ENCODE peak calls at places on chromosomes 13 and 19, in four cellular contexts. X, L, K and R are unnamed samples. For H3K4me1 and H3K9me3, the result is how much of the 10 kb centered on the place peaks cover.

GRCh38 chr13:49858183-49858856 is 65.8 kb upstream of the KPNA3 start:
- DNase-seq in X (peak), L (no peak), K (no peak), R (no peak)

GRCh38 chr13:35475131-35475959 is 1.1 kb downstream of the MAB21L1 start:
- DNase-seq in X (peak), L (peak), K (peak), R (no peak)

GRCh38 chr13:100138859-100139491 is 50.1 kb downstream of the PCCA start:
- DNase-seq in L (no peak), K (no peak), X (no peak), R (no peak)

GRCh38 chr13:49549289-49549688 is 36.1 kb downstream of the RCBTB1 start:
- DNase-seq in L (no peak), K (no peak), X (no peak), R (no peak)

GRCh38 chr19:37551123-37551993 is 43.2 kb downstream of the ZNF571 start:
- DNase-seq in L (no peak), X (peak), K (peak), R (no peak)

GRCh38 chr13:49836516-49836915 is 44.0 kb upstream of the KPNA3 start:
- DNase-seq in K (no peak), X (no peak), L (no peak), R (no peak)

GRCh38 chr13:73695325-73695724 is 438.9 kb downstream of the KLF12 start:
- DNase-seq in X (no peak), L (no peak), K (no peak), R (no peak)

GRCh38 chr13:106446011-106446410 is 89.5 kb downstream of the EFNB2 start:
- DNase-seq in K (no peak), L (no peak), X (peak), R (no peak)

GRCh38 chr19:45087531-45087930 is 5.4 kb upstream of the PPP1R37 start:
- DNase-seq in X (no peak), L (no peak), K (no peak), R (no peak)

GRCh38 chr19:35755550-35756371 is 1.1 kb downstream of the HSPB6 start:
- DNase-seq in K (peak), X (peak), L (peak), R (no peak)

GRCh38 chr19:38666662-38667448 is 19.4 kb downstream of the ACTN4 start:
- DNase-seq in L (no peak), K (no peak), X (peak), R (no peak)

GRCh38 chr19:40603071-40603718 is 2.0 kb downstream of the LTBP4 start:
- DNase-seq in X (peak), K (no peak), L (no peak), R (no peak)

GRCh38 chr19:36049080-36049698 is 4.9 kb downstream of the THAP8 start:
- DNase-seq in K (no peak), X (no peak), L (no peak), R (no peak)

GRCh38 chr13:94825507-94825906 is 113.2 kb upstream of the SOX21 start:
- DNase-seq in L (peak), X (no peak), K (peak), R (no peak)

GRCh38 chr19:17256130-17256529 is 8.4 kb downstream of the USHBP1 start:
- DNase-seq in X (no peak), K (no peak), L (no peak), R (no peak)

GRCh38 chr19:33628921-33629825 is 7.4 kb downstream of the CHST8 start:
- DNase-seq in K (no peak), X (no peak), L (peak), R (no peak)

GRCh38 chr19:51127755-51128154 is 3.0 kb downstream of the SIGLEC9 start:
- DNase-seq in K (no peak), L (peak), X (peak), R (no peak)

GRCh38 chr13:77306458-77306857 is 20.4 kb downstream of the MYCBP2 start:
- DNase-seq in K (no peak), X (no peak), L (no peak), R (no peak)
- H3K4me1 ChIP-seq in K (under half), X (under half), L (under half), R (half or more)

GRCh38 chr19:52585604-52586003 is 15.5 kb downstream of the ZNF701 start:
- DNase-seq in L (no peak), X (no peak), K (no peak), R (no peak)

GRCh38 chr19:52584686-52585085 is 14.6 kb downstream of the ZNF701 start:
- DNase-seq in L (no peak), X (no peak), K (no peak), R (no peak)

GRCh38 chr19:52590728-52591127 is 20.6 kb downstream of the ZNF701 start:
- DNase-seq in L (no peak), X (no peak), K (no peak), R (no peak)

DNA sequence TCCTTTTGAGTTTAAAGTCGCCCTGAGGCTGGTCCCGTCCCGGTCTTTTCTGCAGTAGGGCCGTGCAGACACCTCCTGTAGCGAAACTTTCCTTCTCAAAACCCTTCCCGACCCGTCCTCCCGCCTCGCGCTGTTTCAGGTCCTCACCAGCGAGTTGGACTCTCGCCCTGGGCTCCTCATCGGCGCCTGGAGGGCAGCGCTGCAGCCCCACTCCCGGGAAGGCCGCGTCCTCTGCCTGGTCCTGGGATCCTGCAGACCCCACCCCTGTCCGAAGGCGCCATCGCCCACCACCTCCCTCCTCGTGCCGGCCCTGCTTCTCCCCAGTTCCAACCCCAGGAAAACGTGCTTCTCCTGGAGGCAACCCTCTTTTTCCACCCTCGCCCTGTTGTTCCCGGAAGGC is 15.0 kb downstream of the ZNF701 start:
- DNase-seq in L (no peak), K (peak), X (no peak), R (no peak)
- H3K9me3 ChIP-seq in L (under half), K (half or more), X (under half), R (under half)

GRCh38 chr13:97313481-97313880 is 91.3 kb downstream of the MBNL2 start:
- DNase-seq in L (no peak), K (no peak), X (no peak), R (no peak)
- H3K4me1 ChIP-seq in L (half or more), K (under half), X (under half), R (under half)

GRCh38 chr13:67227131-67227983 is 2.8 kb downstream of the PCDH9 start:
- DNase-seq in K (no peak), X (no peak), L (no peak), R (no peak)
- H3K9me3 ChIP-seq in K (under half), X (under half), L (under half), R (under half)

GRCh38 chr19:55781112-55781511 is 12.2 kb downstream of the RFPL4AL1 start:
- DNase-seq in K (no peak), X (no peak), L (no peak), R (no peak)
- H3K4me1 ChIP-seq in K (under half), X (under half), L (under half), R (under half)